ENCODE peak calls at places on chromosomes 13 and 19, in seven cellular contexts. U, Q, H, I, P, N and R are unnamed samples.

GRCh38 chr19:11021760-11022144 is 60.9 kb downstream of the SMARCA4 start:
- DNase-seq in Q (no peak), I (no peak), H (no peak), N (no peak), U (no peak), P (no peak), R (no peak)

GRCh38 chr13:112851107-112852046 is 117.6 kb upstream of the MCF2L start:
- DNase-seq in P (no peak), I (no peak), Q (no peak), U (no peak), H (peak), N (no peak), R (no peak)

GRCh38 chr19:23777216-23777615 is 18.5 kb upstream of the ZNF681 start:
- DNase-seq in H (no peak), P (no peak), N (no peak), U (no peak), Q (no peak), I (no peak), R (no peak)

GRCh38 chr13:27406178-27406939 is 18.1 kb upstream of the GTF3A start:
- DNase-seq in I (no peak), N (no peak), H (no peak), U (peak), P (no peak), Q (peak), R (peak)

GRCh38 chr13:29925457-29925856 is 75.0 kb upstream of the UBL3 start:
- DNase-seq in I (peak), U (peak), N (peak), Q (no peak), H (no peak), P (peak), R (peak)

GRCh38 chr19:13098291-13099072 is 4.2 kb downstream of the LYL1 start:
- DNase-seq in U (peak), Q (no peak), I (no peak), H (peak), N (no peak), P (peak), R (peak)

GRCh38 chr13:45167611-45168554 is 33.0 kb downstream of the KCTD4 start:
- DNase-seq in U (peak), P (no peak), I (no peak), Q (no peak), N (no peak), H (no peak), R (peak)

GRCh38 chr19:43779820-43780219 is 953 bp downstream of the KCNN4 start:
- DNase-seq in N (no peak), Q (no peak), P (no peak), U (no peak), H (no peak), I (no peak), R (no peak)

GRCh38 chr19:33417751-33418150 is 44.2 kb downstream of the CEBPG start:
- DNase-seq in I (no peak), U (no peak), P (no peak), Q (no peak), N (peak), H (no peak), R (no peak)

GRCh38 chr13:102277286-102277685 is 124.6 kb downstream of the FGF14 start:
- DNase-seq in I (no peak), H (no peak), N (peak), P (peak), U (peak), Q (no peak), R (peak)

GRCh38 chr13:49098771-49099512 is 121.2 kb upstream of the MLNR start:
- DNase-seq in H (no peak), U (peak), P (no peak), N (no peak), I (no peak), Q (peak), R (peak)

GRCh38 chr13:52925221-52925620 is 76.8 kb upstream of the PCDH8 start:
- DNase-seq in P (no peak), N (no peak), Q (no peak), I (no peak), U (no peak), H (no peak), R (no peak)

GRCh38 chr13:110012102-110012739 is 225.8 kb upstream of the IRS2 start:
- DNase-seq in N (no peak), Q (no peak), I (no peak), H (no peak), P (no peak), U (peak), R (peak)

GRCh38 chr13:25310891-25311290 is 9.5 kb downstream of the NUP58 start:
- DNase-seq in Q (no peak), P (no peak), I (no peak), U (no peak), N (no peak), H (no peak), R (no peak)

GRCh38 chr19:11480081-11480926 is 542 bp downstream of the ELAVL3 start:
- DNase-seq in U (no peak), H (no peak), I (no peak), P (no peak), Q (no peak), N (peak), R (no peak)

GRCh38 chr13:54965881-54966280 is 1937.3 kb downstream of the OLFM4 start:
- DNase-seq in P (no peak), U (peak), H (no peak), N (no peak), Q (no peak), I (no peak), R (no peak)

GRCh38 chr19:18020212-18021067 is 12.5 kb downstream of the ARRDC2 start:
- DNase-seq in H (no peak), Q (no peak), U (peak), N (peak), I (peak), P (peak), R (peak)

GRCh38 chr19:29687897-29688728 is 22.9 kb downstream of the PLEKHF1 start:
- DNase-seq in U (peak), Q (no peak), H (no peak), P (no peak), I (no peak), N (no peak), R (peak)

GRCh38 chr13:29810145-29810742 is 40.2 kb downstream of the UBL3 start:
- DNase-seq in Q (no peak), H (no peak), U (no peak), N (no peak), P (no peak), I (no peak), R (no peak)

GRCh38 chr19:46951236-46951986 is 68.2 kb upstream of the NPAS1 start:
- DNase-seq in U (peak), N (no peak), P (no peak), H (no peak), Q (no peak), I (no peak), R (peak)

GRCh38 chr19:41299755-41300089 is 10.2 kb upstream of the CCDC97 start:
- DNase-seq in N (no peak), U (peak), I (peak), P (peak), H (no peak), Q (no peak), R (peak)

GRCh38 chr13:60020288-60020687 is 143.4 kb downstream of the DIAPH3 start:
- DNase-seq in Q (no peak), I (no peak), N (no peak), U (no peak), H (no peak), P (no peak), R (no peak)

GRCh38 chr13:112055417-112056206 is 11.3 kb upstream of the SOX1 start:
- DNase-seq in H (peak), U (no peak), I (no peak), P (no peak), Q (no peak), N (no peak), R (no peak)

GRCh38 chr13:109330941-109331340 is 455.4 kb downstream of the IRS2 start:
- DNase-seq in N (no peak), I (no peak), Q (no peak), H (no peak), P (no peak), U (peak), R (peak)

DNA sequence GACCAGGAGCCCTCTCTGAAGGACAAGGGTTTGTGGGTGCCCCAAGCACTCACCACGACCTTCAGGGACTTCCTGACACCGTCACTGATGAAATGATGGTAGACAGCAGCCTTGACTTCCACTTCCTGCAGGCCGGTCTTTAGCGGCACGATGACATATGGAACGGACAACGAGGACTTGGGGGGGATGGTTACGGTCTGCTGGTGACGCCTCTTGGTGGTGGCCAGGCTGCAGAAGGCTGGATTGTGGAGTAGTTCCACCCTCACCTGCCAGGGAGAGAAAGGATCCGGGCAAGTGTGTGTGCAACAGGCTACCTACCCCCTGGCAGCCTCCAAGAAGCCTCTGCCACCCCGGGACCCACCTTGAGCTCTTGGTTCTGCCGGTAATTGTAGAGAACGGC is 23.2 kb downstream of the C3 start:
- DNase-seq in N (no peak), P (no peak), H (no peak), U (no peak), Q (no peak), I (no peak), R (no peak)
- TF ChIP-seq CTCF in N (no peak), P (no peak), H (no peak), U (no peak), Q (no peak), I (no peak), R (no peak)

GRCh38 chr19:51686171-51686570 is 7.0 kb upstream of the SPACA6 start:
- DNase-seq in H (no peak), N (no peak), P (no peak), Q (no peak), I (no peak), U (peak), R (no peak)

GRCh38 chr19:51689751-51690358 is 3.3 kb upstream of the SPACA6 start:
- DNase-seq in U (peak), N (peak), I (no peak), Q (no peak), H (peak), P (peak), R (no peak)

GRCh38 chr19:51688665-51689571 is 4.2 kb upstream of the SPACA6 start:
- DNase-seq in H (peak), Q (no peak), U (peak), N (peak), I (peak), P (peak), R (peak)

GRCh38 chr19:51690359-51691121 is 2.6 kb upstream of the SPACA6 start:
- DNase-seq in N (peak), U (peak), Q (no peak), I (no peak), H (peak), P (peak), R (peak)

DNA sequence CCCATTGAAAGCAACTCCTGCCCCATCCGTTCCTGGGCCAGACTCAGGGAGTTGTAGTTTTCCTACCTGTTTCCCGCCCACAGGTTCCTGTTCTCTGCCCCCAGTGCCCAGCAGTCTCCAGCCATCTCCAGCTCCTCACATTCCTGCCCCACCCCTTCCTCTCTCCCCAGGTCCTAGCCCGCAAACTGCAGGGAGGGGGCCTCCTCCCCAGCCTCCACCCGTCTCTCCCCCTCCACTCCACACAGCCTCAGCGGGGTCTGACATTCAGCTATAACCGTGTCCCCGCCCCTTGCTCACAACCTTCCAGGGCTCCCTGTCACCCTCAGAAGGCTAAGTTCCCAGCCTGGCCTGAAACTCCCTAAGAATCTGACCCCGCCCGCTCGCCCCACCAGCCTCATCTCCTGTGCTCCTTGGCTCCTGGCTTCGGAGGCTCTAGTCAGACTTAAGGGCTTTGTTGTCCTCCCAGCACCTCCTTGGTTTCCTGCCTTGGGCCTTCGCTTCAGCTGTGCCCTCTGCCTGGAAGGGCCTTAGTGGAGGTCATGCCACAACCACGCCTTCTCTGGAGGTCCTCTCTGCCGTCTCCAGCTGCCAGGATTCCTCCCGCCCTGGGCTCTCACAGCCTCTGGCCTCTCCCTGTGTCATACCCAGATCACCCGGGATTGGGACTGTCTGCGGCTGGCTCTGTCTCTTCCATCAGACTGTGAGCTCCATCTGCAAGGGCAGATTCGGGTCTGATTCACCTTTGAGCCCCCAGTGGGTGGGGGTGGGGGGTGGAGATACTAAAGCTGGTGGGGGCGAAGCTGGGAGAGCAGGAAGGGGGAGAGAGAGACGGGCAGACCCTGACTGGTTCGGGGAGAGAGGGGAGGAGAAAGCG is 5.1 kb upstream of the SPACA6 start:
- DNase-seq in I (peak), Q (no peak), N (no peak), U (peak), H (peak), P (peak), R (peak)
- H3K4me3 ChIP-seq in I (peak), Q (no peak), N (peak), U (peak), H (peak), P (peak), R (peak)

DNA sequence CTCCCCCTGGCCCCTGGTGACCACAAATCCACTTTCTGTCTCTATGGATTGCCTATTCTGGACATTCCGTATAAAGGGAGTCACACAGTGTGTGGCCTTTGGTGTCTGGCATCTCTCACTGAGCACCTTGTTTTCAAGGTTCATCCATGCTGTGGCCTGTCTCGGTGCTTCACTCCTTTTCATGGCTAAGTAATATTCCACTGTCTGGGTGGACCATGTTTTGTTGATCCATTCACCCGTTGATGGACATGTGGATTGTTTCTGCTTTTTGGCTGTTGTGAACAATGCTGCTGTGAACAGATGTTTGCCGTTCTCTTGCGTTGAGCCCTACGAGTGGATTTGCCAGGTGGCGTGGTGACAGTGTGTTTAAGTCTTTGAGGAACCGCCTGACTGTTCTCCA is 10.6 kb downstream of the EVI5L start:
- DNase-seq in P (no peak), N (no peak), U (no peak), I (no peak), H (no peak), Q (no peak), R (no peak)
- TF ChIP-seq CTCF in P (no peak), N (no peak), U (no peak), I (no peak), H (no peak), Q (no peak), R (no peak)

DNA sequence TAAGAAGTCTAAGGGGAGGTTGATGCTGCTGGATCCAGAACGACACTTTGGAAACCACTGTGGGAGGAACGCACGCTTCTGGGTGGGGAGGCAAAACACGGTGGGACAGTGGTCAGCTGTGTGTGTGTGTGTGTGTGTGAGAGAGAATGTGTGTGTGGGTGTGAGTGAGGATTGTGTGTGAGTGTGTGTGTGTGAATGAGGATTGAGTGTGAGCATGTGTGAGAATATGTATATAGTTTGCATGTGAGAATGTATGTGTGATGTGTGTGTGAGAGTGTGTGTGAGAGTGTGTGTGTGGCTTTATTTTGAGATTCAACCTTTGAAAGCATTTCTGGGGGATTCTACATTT is 444 bp upstream of the SLC15A1 start:
- DNase-seq in P (no peak), N (no peak), U (no peak), Q (no peak), H (no peak), I (no peak), R (no peak)
- H3K4me3 ChIP-seq in P (no peak), N (no peak), U (no peak), Q (no peak), H (peak), I (peak), R (no peak)

GRCh38 chr13:33351324-33351723 is 65.8 kb upstream of the STARD13 start:
- DNase-seq in H (no peak), N (no peak), I (peak), P (no peak), U (peak), Q (no peak), R (peak)
- TF ChIP-seq CTCF in H (no peak), N (no peak), I (no peak), P (peak), U (no peak), Q (no peak), R (peak)

GRCh38 chr19:45263013-45263412 is 11.9 kb downstream of the MARK4 start:
- DNase-seq in N (no peak), I (no peak), Q (no peak), U (no peak), P (no peak), H (no peak), R (no peak)
- H3K4me3 ChIP-seq in N (no peak), I (no peak), Q (no peak), U (no peak), P (no peak), H (no peak), R (no peak)